ENCODE peak calls at places on chromosomes 5 and 9, in six cellular contexts. D is heart left ventricle, O is adrenal gland, C is heart right ventricle, T is H1, V is colonic mucosa. L is an unnamed sample.

GRCh38 chr9:126123927-126124326 is 202.7 kb upstream of the MVB12B start:
- DNase-seq in D (no peak), O (no peak), C (no peak), T (peak), V (no peak), L (no peak)

GRCh38 chr5:96509313-96509712 is 76.3 kb upstream of the PCSK1 start:
- DNase-seq in D (no peak), O (no peak), C (no peak), T (no peak), V (no peak), L (no peak)

GRCh38 chr9:101711330-101711941 is 27.0 kb downstream of the GRIN3A start:
- DNase-seq in D (no peak), O (no peak), C (no peak), T (peak), V (no peak), L (no peak)

GRCh38 chr9:89659473-89660256 is 54.9 kb downstream of the GADD45G start:
- DNase-seq in D (no peak), O (no peak), C (no peak), T (no peak), V (no peak), L (no peak)

GRCh38 chr9:82553654-82554366 is 509.1 kb downstream of the RASEF start:
- DNase-seq in D (no peak), O (no peak), C (no peak), T (no peak), V (no peak), L (no peak)

GRCh38 chr9:98091735-98092632 is 27.0 kb downstream of the TRIM14 start:
- DNase-seq in D (no peak), O (no peak), C (no peak), T (peak), V (no peak), L (no peak)

GRCh38 chr5:5179597-5179996 is 39.5 kb downstream of the ADAMTS16 start:
- DNase-seq in D (no peak), O (no peak), C (no peak), T (peak), V (no peak), L (no peak)

GRCh38 chr9:37025381-37026084 is 8.5 kb downstream of the PAX5 start:
- DNase-seq in D (no peak), O (no peak), C (no peak), T (no peak), V (no peak), L (no peak)

GRCh38 chr5:173792781-173793547 is 95.2 kb upstream of the CPEB4 start:
- DNase-seq in D (no peak), O (no peak), C (no peak), T (no peak), V (no peak), L (no peak)

GRCh38 chr9:22813520-22813919 is 366.9 kb downstream of the DMRTA1 start:
- DNase-seq in D (no peak), O (no peak), C (no peak), T (no peak), V (no peak), L (no peak)

GRCh38 chr5:116947691-116948528 is 373.3 kb upstream of the SEMA6A start:
- DNase-seq in D (peak), O (peak), C (peak), T (peak), V (peak), L (peak)

GRCh38 chr5:5293029-5293428 is 129.4 kb upstream of the ICE1 start:
- DNase-seq in D (no peak), O (no peak), C (no peak), T (no peak), V (no peak), L (no peak)

GRCh38 chr5:151872701-151873100 is 52.0 kb downstream of the GLRA1 start:
- DNase-seq in D (no peak), O (no peak), C (no peak), T (no peak), V (no peak), L (no peak)

GRCh38 chr5:151869843-151870242 is 54.8 kb downstream of the GLRA1 start:
- DNase-seq in D (no peak), O (no peak), C (no peak), T (no peak), V (no peak), L (no peak)

GRCh38 chr5:151864349-151864748 is 60.3 kb downstream of the GLRA1 start:
- DNase-seq in D (no peak), O (no peak), C (no peak), T (no peak), V (no peak), L (no peak)

GRCh38 chr5:151870820-151871219 is 53.8 kb downstream of the GLRA1 start:
- DNase-seq in D (no peak), O (no peak), C (no peak), T (no peak), V (no peak), L (no peak)

GRCh38 chr5:151868451-151868850 is 56.2 kb downstream of the GLRA1 start:
- DNase-seq in D (no peak), O (no peak), C (no peak), T (no peak), V (no peak), L (no peak)
- TF ChIP-seq CTCF in D (no peak), O (no peak), C (no peak), T (no peak), V (no peak), L (no peak)

DNA sequence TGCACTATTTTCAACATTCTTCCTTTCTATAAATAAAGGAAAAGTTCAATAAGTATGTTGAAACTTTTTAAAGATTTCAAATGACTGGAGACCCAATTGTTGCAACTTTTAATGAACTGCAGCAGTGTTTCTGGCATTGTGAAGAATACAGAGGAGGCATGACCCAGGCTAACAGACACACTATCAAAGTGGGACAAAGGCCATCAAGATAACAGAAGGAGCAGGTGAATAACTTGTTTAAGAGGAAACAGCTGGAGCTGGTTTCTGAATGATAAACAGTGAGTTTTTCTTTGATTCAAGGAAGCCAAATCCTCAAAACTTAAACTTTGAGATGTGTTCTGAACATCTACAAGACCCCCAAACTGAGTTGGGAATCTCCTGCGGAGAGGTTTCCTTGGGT is 734.6 kb downstream of the TLR4 start:
- DNase-seq in D (no peak), O (no peak), C (no peak), T (no peak), V (peak), L (no peak)
- H3K27ac ChIP-seq in D (no peak), O (no peak), C (no peak), T (no peak), V (peak), L (no peak)

GRCh38 chr9:127796899-127797370 is 5.7 kb upstream of the FPGS start:
- DNase-seq in D (no peak), O (no peak), C (no peak), T (no peak), V (no peak), L (no peak)
- H3K4me3 ChIP-seq in D (no peak), O (no peak), C (no peak), T (no peak), V (no peak), L (no peak)

DNA sequence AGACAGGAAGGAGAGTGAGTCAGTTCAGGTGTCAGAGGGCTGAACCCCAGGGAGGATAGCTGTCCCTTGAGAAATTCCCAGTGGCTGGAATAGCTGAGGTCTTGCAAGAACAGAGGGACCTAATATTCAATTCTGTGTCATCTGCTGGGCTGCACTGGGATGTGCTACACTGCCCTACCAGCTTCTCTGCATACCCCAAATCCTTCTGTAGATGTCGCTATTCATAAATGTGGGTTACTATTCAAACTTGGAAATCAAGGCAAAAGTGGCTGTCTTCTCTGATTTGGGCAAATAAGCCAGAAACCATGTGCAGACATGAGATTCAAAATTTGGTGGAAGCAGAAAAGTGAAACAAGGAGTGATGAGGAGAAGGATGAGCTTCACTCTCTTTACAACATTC is 16.3 kb downstream of the TNFSF8 start:
- DNase-seq in D (no peak), O (no peak), C (no peak), T (no peak), V (no peak), L (no peak)
- TF ChIP-seq CTCF in D (no peak), O (no peak), C (no peak), T (peak), V (no peak), L (peak)

DNA sequence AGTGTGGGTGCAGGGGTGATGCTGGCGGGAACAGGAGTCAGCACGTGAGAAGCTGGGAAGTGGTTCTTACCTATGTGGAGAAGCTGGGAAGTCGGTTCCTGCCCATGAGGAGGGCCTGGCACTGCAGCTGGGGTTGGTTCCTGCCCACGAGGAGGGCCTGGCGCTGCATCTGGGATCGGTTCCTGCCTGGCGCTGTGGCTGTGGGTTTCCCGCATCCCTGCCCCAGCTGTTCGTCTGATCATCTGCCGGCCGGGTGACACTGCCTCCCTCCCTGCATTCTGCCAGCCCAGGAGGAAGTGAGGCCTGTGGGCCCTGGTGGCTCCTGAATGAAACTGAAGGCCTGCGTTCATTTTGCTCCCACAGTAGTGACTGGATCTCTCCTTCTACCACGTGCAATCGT is 5.1 kb downstream of the OBP2A start:
- DNase-seq in D (no peak), O (no peak), C (no peak), T (no peak), V (no peak), L (no peak)
- H3K27ac ChIP-seq in D (no peak), O (no peak), C (no peak), T (no peak), V (no peak), L (no peak)

DNA sequence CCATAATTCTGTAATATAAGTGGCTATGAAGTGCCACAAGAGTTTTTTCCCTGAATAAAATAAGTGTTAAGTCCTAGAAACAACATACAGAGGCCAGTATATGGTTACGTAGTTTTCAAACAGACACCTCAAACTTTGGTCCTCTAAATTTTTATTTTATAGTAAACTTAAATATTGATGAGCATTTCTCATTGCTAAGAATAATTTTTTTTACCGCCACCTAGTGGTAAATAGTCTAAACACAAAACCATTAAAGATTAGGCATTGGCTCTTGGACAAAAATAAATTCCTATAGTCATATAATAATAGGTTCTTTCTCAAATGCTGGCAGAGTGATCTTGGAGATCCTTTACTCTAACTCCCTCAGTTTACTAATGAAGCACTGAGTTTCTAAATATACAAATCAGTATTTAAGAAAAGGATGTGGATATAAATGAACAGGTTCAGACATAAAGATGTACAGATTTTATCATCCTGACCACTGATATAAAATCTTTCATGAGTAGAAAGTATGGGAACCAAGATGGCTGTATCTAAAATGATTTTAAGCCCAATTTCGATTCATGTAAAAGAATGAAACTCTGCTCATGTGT is 136.2 kb downstream of the FANCC start:
- DNase-seq in D (no peak), O (no peak), C (no peak), T (no peak), V (no peak), L (no peak)
- H3K4me3 ChIP-seq in D (no peak), O (no peak), C (no peak), T (no peak), V (no peak), L (no peak)

GRCh38 chr5:119943148-119943547 is 313.8 kb downstream of the FAM170A start:
- DNase-seq in D (no peak), O (no peak), C (no peak), T (no peak), V (no peak), L (no peak)
- TF ChIP-seq CTCF in D (peak), O (peak), C (no peak), T (no peak), V (no peak), L (peak)

DNA sequence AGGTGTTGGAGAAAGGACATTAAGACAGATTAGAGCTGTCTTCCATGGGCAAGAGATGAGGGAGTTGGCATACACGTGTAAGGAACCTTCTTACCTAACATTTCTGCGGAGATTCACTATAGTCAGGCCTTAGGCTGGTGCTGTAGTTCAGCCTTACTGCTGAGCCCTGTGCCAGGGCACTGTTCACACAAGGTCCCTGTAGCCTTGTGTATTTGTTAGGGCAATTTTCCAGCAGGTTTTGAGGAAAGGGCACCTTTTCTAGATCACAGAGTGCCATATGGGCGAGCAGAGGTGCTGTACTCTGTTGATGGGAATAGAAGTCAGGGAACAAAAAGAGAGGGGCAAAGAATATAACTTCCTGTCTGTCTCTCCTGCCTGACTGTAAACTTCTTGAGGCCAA is 15.6 kb downstream of the PALM2AKAP2 start:
- DNase-seq in D (no peak), O (no peak), C (no peak), T (no peak), V (no peak), L (no peak)
- H3K27ac ChIP-seq in D (no peak), O (no peak), C (peak), T (no peak), V (no peak), L (peak)

DNA sequence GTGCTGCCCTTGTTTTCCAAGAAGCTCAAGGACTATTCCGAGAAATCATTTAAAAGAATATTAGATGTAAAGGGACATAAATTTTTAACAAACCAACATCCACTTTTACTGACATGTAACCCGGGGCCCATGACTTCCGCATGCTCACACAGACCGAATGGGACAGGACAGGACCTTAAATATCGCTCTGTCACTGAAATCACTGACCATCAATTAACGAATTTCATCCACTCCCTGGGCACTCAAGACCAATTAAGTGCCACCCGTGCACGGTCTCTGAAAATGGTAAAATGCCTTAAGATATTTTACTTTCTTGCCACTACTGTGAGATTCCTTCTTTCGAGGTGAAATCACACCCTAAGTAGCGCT is 521 bp downstream of the NUDT12 start:
- DNase-seq in D (no peak), O (no peak), C (no peak), T (no peak), V (peak), L (no peak)
- H3K4me3 ChIP-seq in D (peak), O (peak), C (peak), T (peak), V (peak), L (peak)

DNA sequence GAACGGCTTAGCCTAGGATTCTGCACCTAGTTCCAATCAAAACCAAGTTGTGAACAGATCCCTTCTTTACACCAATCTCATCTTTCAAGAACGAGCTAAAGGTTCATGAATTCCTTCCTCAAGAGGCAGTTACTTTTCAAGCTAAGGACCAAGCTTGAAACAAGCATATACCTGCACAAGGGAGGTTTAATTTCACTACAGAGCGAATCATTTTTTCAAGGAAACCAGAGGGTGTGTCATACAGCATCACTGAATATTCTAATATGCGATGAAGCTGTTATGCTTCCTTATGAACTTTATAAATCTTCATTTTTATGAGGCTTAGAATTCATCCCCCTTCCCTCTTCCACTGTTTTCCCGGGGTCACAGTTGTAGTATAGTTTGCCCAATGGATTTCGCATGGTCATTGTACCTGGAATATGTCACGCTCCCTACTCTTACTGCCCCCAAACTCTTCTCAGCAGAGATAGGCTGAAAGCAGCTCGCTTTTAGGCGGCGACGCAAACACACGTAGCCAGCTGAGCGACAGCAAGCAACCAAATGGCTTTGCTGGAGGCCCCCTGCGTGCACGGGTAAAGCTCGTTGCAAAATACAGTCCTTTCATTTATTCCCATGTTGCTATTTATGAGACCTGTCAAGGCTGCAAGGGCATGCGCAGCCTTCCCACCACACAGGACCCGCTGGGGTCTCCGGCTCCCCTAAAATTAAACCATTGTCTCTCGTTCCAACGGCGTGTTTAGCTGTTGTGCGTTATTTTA is 832 bp downstream of the LMBRD2 start:
- DNase-seq in D (peak), O (peak), C (peak), T (peak), V (peak), L (no peak)
- TF ChIP-seq CTCF in D (no peak), O (no peak), C (no peak), T (no peak), V (no peak), L (no peak)